ENCODE peak calls at places on chromosomes 3 and 15, in ten cellular contexts. N, L, Y, H, E, A, X, V, S and K are unnamed samples.

GRCh38 chr15:90774731-90775521 is 57.8 kb downstream of the BLM start:
- DNase-seq in V (peak), E (no peak), A (no peak), H (no peak), L (no peak), N (no peak), X (peak), S (no peak), Y (no peak), K (no peak)

GRCh38 chr3:179276743-179277142 is 25.8 kb upstream of the KCNMB3 start:
- DNase-seq in H (no peak), S (no peak), X (no peak), Y (no peak), E (no peak), N (no peak), L (no peak), A (no peak), V (no peak), K (no peak)

GRCh38 chr3:76264496-76264895 is 479.1 kb upstream of the ZNF717 start:
- DNase-seq in H (no peak), S (no peak), E (no peak), Y (no peak), V (no peak), A (no peak), N (no peak), L (no peak), X (no peak), K (no peak)

GRCh38 chr15:51796777-51797474 is 32.5 kb upstream of the TMOD3 start:
- DNase-seq in Y (no peak), S (no peak), V (peak), L (no peak), E (no peak), A (no peak), N (no peak), X (peak), H (no peak), K (no peak)

GRCh38 chr15:41958002-41958420 is 14.3 kb downstream of the EHD4 start:
- DNase-seq in A (no peak), L (no peak), E (no peak), Y (no peak), H (no peak), V (no peak), S (no peak), X (no peak), N (no peak), K (no peak)

GRCh38 chr3:62822905-62823304 is 52.3 kb downstream of the CADPS start:
- DNase-seq in V (no peak), N (no peak), A (no peak), Y (no peak), L (no peak), S (no peak), E (no peak), H (no peak), X (no peak), K (no peak)

GRCh38 chr15:98085003-98085639 is 124.6 kb downstream of the ARRDC4 start:
- DNase-seq in V (peak), S (peak), A (no peak), X (peak), N (peak), E (peak), L (no peak), Y (no peak), H (no peak), K (peak)

GRCh38 chr3:34001022-34001421 is 202.6 kb downstream of the PDCD6IP start:
- DNase-seq in E (no peak), V (no peak), X (no peak), A (no peak), Y (no peak), H (no peak), S (no peak), N (no peak), L (no peak), K (no peak)

GRCh38 chr15:40072216-40072990 is 33.4 kb upstream of the SRP14 start:
- DNase-seq in A (no peak), X (no peak), S (no peak), N (no peak), L (no peak), H (no peak), V (no peak), Y (no peak), E (no peak), K (no peak)

GRCh38 chr3:118991775-118992174 is 42.9 kb downstream of the IGSF11 start:
- DNase-seq in E (no peak), L (no peak), H (no peak), N (no peak), Y (no peak), X (no peak), S (no peak), A (no peak), V (peak), K (no peak)

GRCh38 chr3:136195258-136196063 is 674 bp downstream of the MSL2 start:
- DNase-seq in E (peak), L (peak), A (peak), H (peak), S (peak), V (peak), X (no peak), N (peak), Y (peak), K (peak)

GRCh38 chr3:179074656-179075055 is 3.0 kb upstream of the ZMAT3 start:
- DNase-seq in N (no peak), H (no peak), Y (no peak), X (no peak), L (no peak), S (no peak), V (no peak), E (no peak), A (no peak), K (no peak)

GRCh38 chr3:9497821-9498565 is 55.6 kb downstream of the LHFPL4 start:
- DNase-seq in S (no peak), N (no peak), X (no peak), E (no peak), H (no peak), Y (no peak), V (peak), L (no peak), A (no peak), K (no peak)

GRCh38 chr15:77819841-77820728 is 187.4 kb upstream of the LINGO1 start:
- DNase-seq in H (no peak), S (no peak), X (peak), E (no peak), V (peak), Y (no peak), N (peak), A (no peak), L (no peak), K (peak)

GRCh38 chr15:39596358-39597051 is 15.6 kb downstream of the THBS1 start:
- DNase-seq in L (no peak), S (no peak), Y (no peak), V (peak), N (no peak), X (no peak), H (no peak), A (no peak), E (no peak), K (no peak)

GRCh38 chr15:89799011-89799924 is 15.4 kb downstream of the ANPEP start:
- DNase-seq in V (no peak), A (no peak), Y (no peak), X (no peak), E (no peak), L (no peak), S (no peak), N (no peak), H (no peak), K (no peak)

GRCh38 chr15:39925112-39925830 is 5.2 kb upstream of the GPR176 start:
- DNase-seq in S (no peak), L (no peak), V (peak), A (no peak), Y (peak), N (no peak), E (no peak), X (no peak), H (no peak), K (no peak)

GRCh38 chr3:163721596-163721995 is 1356.7 kb downstream of the SI start:
- DNase-seq in Y (no peak), N (no peak), V (no peak), E (no peak), H (no peak), S (no peak), X (no peak), A (no peak), L (no peak), K (no peak)